ENCODE peak calls at places on chromosomes 12 and 14, in five cellular contexts. One of them, this sample, is unnamed.

GRCh38 chr12:68349921-68350606 is 17.9 kb upstream of the MDM1 start:
- DNase-seq in GM23248: peak; percentile 30
- DNase-seq in AG04450: no peak
- DNase-seq in heart right ventricle: no peak
- DNase-seq in cardiac muscle cell: no peak
- DNase-seq in this sample: no peak

GRCh38 chr14:95387826-95388445 is 68.2 kb upstream of the CLMN start:
- DNase-seq in GM23248: no peak
- DNase-seq in AG04450: no peak
- DNase-seq in heart right ventricle: no peak
- DNase-seq in cardiac muscle cell: no peak
- DNase-seq in this sample: no peak

GRCh38 chr12:80142640-80143039 is 43.3 kb downstream of the OTOGL start:
- DNase-seq in GM23248: no peak
- DNase-seq in AG04450: no peak
- DNase-seq in heart right ventricle: no peak
- DNase-seq in cardiac muscle cell: no peak
- DNase-seq in this sample: no peak

GRCh38 chr14:65937079-65937803 is 524.7 kb downstream of the FUT8 start:
- DNase-seq in GM23248: no peak
- DNase-seq in AG04450: no peak
- DNase-seq in heart right ventricle: no peak
- DNase-seq in cardiac muscle cell: no peak
- DNase-seq in this sample: no peak

GRCh38 chr14:67555518-67556090 is 22.5 kb downstream of the PLEKHH1 start:
- DNase-seq in GM23248: no peak
- DNase-seq in AG04450: no peak
- DNase-seq in heart right ventricle: no peak
- DNase-seq in cardiac muscle cell: peak; percentile 49
- DNase-seq in this sample: no peak

GRCh38 chr14:92914087-92914656 is 8.8 kb upstream of the CHGA start:
- DNase-seq in GM23248: peak; percentile 51
- DNase-seq in AG04450: no peak
- DNase-seq in heart right ventricle: peak; percentile 28
- DNase-seq in cardiac muscle cell: peak; percentile 90
- DNase-seq in this sample: no peak

GRCh38 chr12:111685322-111685810 is 390 bp downstream of the BRAP start:
- DNase-seq in GM23248: no peak
- DNase-seq in AG04450: no peak
- DNase-seq in heart right ventricle: no peak
- DNase-seq in cardiac muscle cell: no peak
- DNase-seq in this sample: no peak

GRCh38 chr12:1256991-1257390 is 266.0 kb downstream of the ERC1 start:
- DNase-seq in GM23248: no peak
- DNase-seq in AG04450: no peak
- DNase-seq in heart right ventricle: no peak
- DNase-seq in cardiac muscle cell: no peak
- DNase-seq in this sample: no peak

GRCh38 chr14:84584526-84584925 is 945.4 kb upstream of the FLRT2 start:
- DNase-seq in GM23248: no peak
- DNase-seq in AG04450: no peak
- DNase-seq in heart right ventricle: no peak
- DNase-seq in cardiac muscle cell: no peak
- DNase-seq in this sample: no peak

GRCh38 chr12:98373019-98373554 is 142.3 kb upstream of the TMPO start:
- DNase-seq in GM23248: peak; percentile 66
- DNase-seq in AG04450: no peak
- DNase-seq in heart right ventricle: no peak
- DNase-seq in cardiac muscle cell: peak; percentile 57
- DNase-seq in this sample: no peak

DNA sequence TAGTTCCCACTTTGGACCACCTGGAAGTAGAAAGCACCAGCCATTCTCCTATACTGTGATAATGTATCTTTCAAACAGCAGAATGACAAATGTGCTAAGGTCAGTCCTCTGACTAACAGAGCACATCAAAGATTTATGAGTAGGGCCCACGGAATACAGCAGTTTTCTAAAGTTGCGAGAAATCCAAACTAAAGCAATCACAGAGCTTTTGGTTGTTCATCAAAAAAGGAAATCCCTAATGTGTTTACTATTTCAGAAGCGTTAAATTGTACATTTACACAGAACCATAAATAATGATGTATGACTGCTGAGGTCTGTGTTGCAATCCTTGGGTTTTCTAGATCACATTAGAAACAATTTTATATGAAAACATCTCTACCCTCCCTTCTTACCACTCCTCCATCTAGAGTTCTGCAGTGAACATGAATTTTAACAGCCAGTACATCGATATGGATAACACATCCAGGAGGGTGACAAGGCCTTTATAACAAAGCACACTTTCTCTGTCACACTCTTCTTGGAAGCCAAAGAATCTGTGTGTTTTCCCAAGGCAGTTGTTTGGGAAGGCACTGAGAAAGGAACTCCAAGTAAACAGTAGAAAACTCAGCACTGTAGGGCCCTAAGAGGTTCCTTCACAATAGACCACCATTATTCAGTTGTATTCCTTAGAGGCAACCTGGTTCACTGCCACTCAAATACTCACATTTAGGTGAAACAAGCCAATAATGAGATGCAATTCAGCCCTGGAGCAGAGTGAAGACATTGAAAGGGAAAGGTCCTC is 7.3 kb downstream of the KITLG start:
- DNase-seq in GM23248: peak; percentile 37
- DNase-seq in AG04450: no peak
- DNase-seq in heart right ventricle: no peak
- DNase-seq in cardiac muscle cell: no peak
- DNase-seq in this sample: no peak
- H3K27ac ChIP-seq in GM23248: no peak overlapping the region
- H3K27ac ChIP-seq in AG04450: no peak overlapping the region
- H3K27ac ChIP-seq in heart right ventricle: no peak overlapping the region
- H3K27ac ChIP-seq in cardiac muscle cell: no peak overlapping the region
- H3K27ac ChIP-seq in this sample: no peak overlapping the region

DNA sequence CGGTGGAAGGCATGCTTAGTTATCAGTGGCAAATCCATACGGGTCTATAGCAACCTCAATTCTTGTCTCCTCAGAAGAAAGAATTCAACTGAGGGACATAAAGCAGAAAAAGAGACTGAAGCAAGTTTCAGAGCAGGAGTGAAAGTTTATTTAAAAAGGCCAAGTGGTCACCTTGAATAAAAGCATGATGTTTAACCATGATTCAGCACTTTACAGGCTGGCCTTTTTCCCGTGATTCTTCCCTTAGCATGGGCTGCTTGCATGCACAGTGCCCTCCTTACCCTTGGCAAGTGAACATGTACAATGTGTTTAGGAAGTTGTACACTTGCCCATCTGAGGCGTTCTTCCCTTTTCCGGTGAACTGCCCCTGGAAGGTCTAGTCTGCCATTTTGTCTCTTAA is 225.3 kb downstream of the ATP23 start:
- DNase-seq in GM23248: no peak
- DNase-seq in AG04450: no peak
- DNase-seq in heart right ventricle: no peak
- DNase-seq in cardiac muscle cell: no peak
- DNase-seq in this sample: no peak
- H3K27ac ChIP-seq in GM23248: no peak overlapping the region
- H3K27ac ChIP-seq in AG04450: no peak overlapping the region
- H3K27ac ChIP-seq in heart right ventricle: no peak overlapping the region
- H3K27ac ChIP-seq in cardiac muscle cell: no peak overlapping the region
- H3K27ac ChIP-seq in this sample: no peak overlapping the region

GRCh38 chr14:69464379-69464778 is 20.1 kb upstream of the PLEKHD1 start:
- DNase-seq in GM23248: peak; percentile 36
- DNase-seq in AG04450: no peak
- DNase-seq in heart right ventricle: no peak
- DNase-seq in cardiac muscle cell: no peak
- DNase-seq in this sample: no peak
- H3K27ac ChIP-seq in GM23248: peak overlapping the region; percentile 77
- H3K27ac ChIP-seq in AG04450: peak overlapping the region; percentile 91
- H3K27ac ChIP-seq in heart right ventricle: no peak overlapping the region
- H3K27ac ChIP-seq in cardiac muscle cell: no peak overlapping the region
- H3K27ac ChIP-seq in this sample: no peak overlapping the region

DNA sequence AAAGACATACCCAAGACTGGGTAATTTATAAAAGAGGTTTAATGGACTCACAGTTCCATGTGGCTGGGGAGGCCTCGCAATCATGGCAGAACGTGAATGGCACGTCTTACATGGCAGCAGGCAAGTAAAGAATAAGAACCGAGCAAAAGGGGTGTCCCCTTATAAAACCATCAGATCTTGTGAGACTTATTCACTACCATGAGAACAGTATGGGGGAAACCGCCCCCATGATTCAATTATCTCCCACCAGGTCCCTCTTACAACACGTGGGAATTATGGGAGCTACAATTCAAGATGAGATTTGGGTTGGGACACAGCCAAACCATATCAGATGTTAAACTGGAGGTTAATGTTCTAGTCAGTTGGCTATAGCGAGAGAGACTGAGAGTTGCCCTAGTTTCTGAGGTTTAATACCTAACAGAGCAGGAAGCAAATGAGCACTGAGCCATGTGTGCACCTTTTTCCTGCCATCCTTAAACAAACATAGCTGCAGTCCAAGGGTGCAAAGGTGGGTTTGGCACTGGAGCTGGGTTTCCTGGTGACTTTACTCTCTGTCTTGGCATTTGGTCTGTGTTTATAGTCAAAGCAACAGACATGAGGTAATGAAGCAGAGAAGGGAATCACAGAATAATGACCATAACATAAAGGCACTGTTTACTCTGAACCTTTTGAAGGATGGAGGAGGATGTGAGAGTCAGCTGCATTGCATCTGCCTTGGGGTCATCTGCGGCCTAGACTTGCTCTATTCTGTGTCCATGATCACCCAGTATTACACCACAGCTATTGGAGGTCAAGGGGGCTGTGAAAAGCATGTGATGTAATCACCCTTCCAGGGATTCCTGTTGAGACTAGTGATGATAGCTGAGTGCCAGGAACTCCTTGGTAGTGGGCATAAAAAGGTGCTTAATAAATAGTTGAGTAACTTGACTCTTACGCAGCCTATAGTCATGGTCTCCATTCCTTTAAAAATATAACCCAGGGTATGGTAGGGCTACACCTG is 83.6 kb upstream of the USP44 start:
- DNase-seq in GM23248: no peak
- DNase-seq in AG04450: peak; percentile 82
- DNase-seq in heart right ventricle: no peak
- DNase-seq in cardiac muscle cell: no peak
- DNase-seq in this sample: no peak
- H3K27ac ChIP-seq in GM23248: no peak overlapping the region
- H3K27ac ChIP-seq in AG04450: peak overlapping the region; percentile 74
- H3K27ac ChIP-seq in heart right ventricle: no peak overlapping the region
- H3K27ac ChIP-seq in cardiac muscle cell: no peak overlapping the region
- H3K27ac ChIP-seq in this sample: no peak overlapping the region

GRCh38 chr12:65829716-65830115 is 5.4 kb downstream of the HMGA2 start:
- DNase-seq in GM23248: no peak
- DNase-seq in AG04450: no peak
- DNase-seq in heart right ventricle: no peak
- DNase-seq in cardiac muscle cell: no peak
- DNase-seq in this sample: no peak
- H3K27ac ChIP-seq in GM23248: peak overlapping the region; percentile 75
- H3K27ac ChIP-seq in AG04450: no peak overlapping the region
- H3K27ac ChIP-seq in heart right ventricle: no peak overlapping the region
- H3K27ac ChIP-seq in cardiac muscle cell: no peak overlapping the region
- H3K27ac ChIP-seq in this sample: no peak overlapping the region

DNA sequence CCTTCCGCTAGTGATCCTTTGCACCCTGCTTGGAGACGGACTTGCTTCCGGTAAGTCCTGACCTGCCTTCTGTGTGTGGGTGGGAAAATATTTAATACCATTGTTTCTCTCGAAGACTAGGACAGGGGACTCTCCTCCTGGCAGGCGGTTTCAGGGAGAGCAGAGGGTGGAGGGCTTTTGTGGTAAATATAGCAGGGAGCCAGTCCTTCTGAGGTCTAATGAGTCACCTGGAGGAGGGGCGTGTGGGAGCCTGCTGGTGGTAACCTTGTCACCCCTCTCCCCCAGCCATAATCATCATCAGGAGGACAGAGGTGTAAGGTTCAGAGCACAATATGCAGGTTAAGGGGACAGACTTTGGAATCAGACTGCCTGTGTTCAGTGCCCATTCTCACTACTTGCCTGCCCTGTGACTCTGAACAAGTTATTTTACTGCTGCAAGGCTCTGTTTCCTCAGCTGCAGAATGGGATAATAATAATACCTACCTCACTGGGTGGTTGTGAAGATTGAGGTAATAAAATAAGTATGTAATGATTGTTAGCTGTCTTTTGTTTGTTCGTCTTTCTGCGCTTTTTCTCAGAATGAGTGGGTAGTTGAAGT is 47.4 kb downstream of the SUSD6 start:
- DNase-seq in GM23248: no peak
- DNase-seq in AG04450: no peak
- DNase-seq in heart right ventricle: no peak
- DNase-seq in cardiac muscle cell: no peak
- DNase-seq in this sample: no peak
- H3K27ac ChIP-seq in GM23248: peak overlapping the region; percentile 52
- H3K27ac ChIP-seq in AG04450: no peak overlapping the region
- H3K27ac ChIP-seq in heart right ventricle: peak overlapping the region; percentile 19
- H3K27ac ChIP-seq in cardiac muscle cell: peak overlapping the region; percentile 73
- H3K27ac ChIP-seq in this sample: no peak overlapping the region

GRCh38 chr12:12736759-12737676 is 19.9 kb downstream of the CDKN1B start:
- DNase-seq in GM23248: peak; percentile 92
- DNase-seq in AG04450: no peak
- DNase-seq in heart right ventricle: no peak
- DNase-seq in cardiac muscle cell: peak; percentile 48
- DNase-seq in this sample: no peak
- H3K27ac ChIP-seq in GM23248: peak overlapping the region; percentile 90
- H3K27ac ChIP-seq in AG04450: peak overlapping the region; percentile 83
- H3K27ac ChIP-seq in heart right ventricle: peak overlapping the region; percentile 80
- H3K27ac ChIP-seq in cardiac muscle cell: peak overlapping the region; percentile 45
- H3K27ac ChIP-seq in this sample: peak overlapping the region; percentile 69

DNA sequence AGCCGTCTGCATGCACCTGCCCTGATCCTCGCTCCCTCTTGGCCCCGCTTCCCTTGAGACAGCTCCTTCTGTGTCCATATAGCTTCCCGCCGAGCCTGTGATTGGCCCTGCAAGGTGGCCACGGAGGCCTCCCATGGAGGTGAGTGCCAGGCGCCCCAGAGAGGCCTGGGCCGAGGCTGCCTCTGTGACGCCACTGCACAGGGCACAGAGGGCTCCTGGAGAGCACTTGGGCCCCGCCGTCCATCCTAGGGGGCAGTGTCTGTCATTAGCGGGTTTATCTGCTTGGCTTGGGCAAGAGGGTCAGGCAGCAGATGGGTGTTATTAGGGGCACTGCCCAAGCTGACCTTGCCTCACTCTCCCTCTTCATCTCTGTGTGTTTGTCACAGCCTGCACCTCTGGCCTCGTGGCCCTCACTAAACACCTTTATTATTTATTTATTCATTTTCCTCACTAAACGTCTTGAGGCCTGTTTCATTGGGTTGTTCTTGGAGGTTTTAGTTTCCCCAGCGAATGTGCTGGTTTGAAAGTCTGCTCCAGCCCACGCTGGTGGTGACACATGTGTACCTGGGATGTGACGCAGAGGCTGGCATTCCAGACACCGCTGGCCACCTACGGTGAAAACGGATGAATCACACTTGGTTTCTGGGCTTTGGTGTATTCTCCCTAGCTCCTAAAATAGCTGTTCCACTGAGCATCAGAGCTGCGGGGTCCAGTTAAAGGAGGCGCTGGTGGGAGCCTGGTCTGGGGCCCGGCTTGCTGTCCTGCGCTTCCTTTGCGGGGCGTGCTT is 5.9 kb downstream of the ZFYVE21 start:
- DNase-seq in GM23248: peak; percentile 84
- DNase-seq in AG04450: no peak
- DNase-seq in heart right ventricle: no peak
- DNase-seq in cardiac muscle cell: no peak
- DNase-seq in this sample: no peak
- H3K27ac ChIP-seq in GM23248: peak overlapping the region; percentile 56
- H3K27ac ChIP-seq in AG04450: no peak overlapping the region
- H3K27ac ChIP-seq in heart right ventricle: no peak overlapping the region
- H3K27ac ChIP-seq in cardiac muscle cell: no peak overlapping the region
- H3K27ac ChIP-seq in this sample: no peak overlapping the region